ENCODE peak calls at places on chromosomes 3 and 15, in eight cellular contexts. Q, W, V, S, L, G, P and U are unnamed samples.

GRCh38 chr3:18412684-18413083 is 12.5 kb downstream of the SATB1 start:
- DNase-seq in S (no peak), P (no peak), V (no peak), L (no peak), G (no peak), Q (no peak), W (no peak), U (no peak)

GRCh38 chr15:48722764-48723661 is 77.5 kb upstream of the FBN1 start:
- DNase-seq in V (peak; percentile 57), P (no peak), S (peak; percentile 73), W (peak; percentile 59), L (no peak), G (peak; percentile 80), Q (no peak), U (no peak)

GRCh38 chr3:196016485-196016884 is 65.4 kb downstream of the TFRC start:
- DNase-seq in Q (peak; percentile 32), P (no peak), S (peak; percentile 82), G (peak; percentile 29), W (peak; percentile 18), V (peak; percentile 4), L (no peak), U (no peak)

GRCh38 chr15:95410757-95411156 is 919.7 kb upstream of the NR2F2 start:
- DNase-seq in V (no peak), Q (no peak), G (no peak), S (no peak), L (no peak), W (no peak), P (no peak), U (no peak)

GRCh38 chr3:117687096-117687495 is 977.5 kb downstream of the TUSC7 start:
- DNase-seq in W (no peak), P (no peak), L (no peak), V (no peak), G (no peak), S (no peak), Q (no peak), U (no peak)

GRCh38 chr15:60009581-60010379 is 5.7 kb downstream of the FOXB1 start:
- DNase-seq in S (no peak), W (no peak), G (no peak), V (no peak), L (no peak), P (no peak), Q (no peak), U (no peak)

GRCh38 chr3:189158034-189158433 is 13.7 kb upstream of the TPRG1 start:
- DNase-seq in Q (peak; percentile 19), P (no peak), G (no peak), V (no peak), S (no peak), W (no peak), L (no peak), U (no peak)

GRCh38 chr3:58009026-58009748 is 965 bp downstream of the FLNB start:
- DNase-seq in L (peak; percentile 77), G (no peak), P (peak; percentile 51), V (no peak), S (no peak), Q (no peak), W (no peak), U (no peak)

GRCh38 chr15:90818251-90819210 is 49.9 kb upstream of the FURIN start:
- DNase-seq in P (no peak), V (no peak), L (no peak), Q (peak; percentile 22), G (no peak), S (no peak), W (no peak), U (no peak)

GRCh38 chr15:62149729-62150128 is 15.4 kb downstream of the C2CD4B start:
- DNase-seq in P (no peak), S (no peak), V (no peak), W (no peak), L (no peak), G (no peak), Q (no peak), U (no peak)

GRCh38 chr3:135458539-135458938 is 507.0 kb upstream of the PPP2R3A start:
- DNase-seq in P (no peak), S (no peak), G (no peak), L (no peak), V (no peak), W (no peak), Q (no peak), U (no peak)

GRCh38 chr15:100041380-100041779 is 300.4 kb downstream of the ADAMTS17 start:
- DNase-seq in S (no peak), G (no peak), V (no peak), L (no peak), P (no peak), W (no peak), Q (no peak), U (no peak)

GRCh38 chr15:100042558-100042957 is 299.2 kb downstream of the ADAMTS17 start:
- DNase-seq in Q (no peak), P (no peak), V (no peak), L (no peak), S (peak; percentile 45), W (no peak), G (no peak), U (no peak)

GRCh38 chr15:100039994-100040393 is 301.8 kb downstream of the ADAMTS17 start:
- DNase-seq in L (no peak), G (no peak), V (no peak), P (no peak), W (no peak), Q (no peak), S (no peak), U (no peak)

GRCh38 chr15:100043732-100044131 is 298.0 kb downstream of the ADAMTS17 start:
- DNase-seq in W (no peak), V (no peak), G (no peak), S (no peak), Q (no peak), P (no peak), L (no peak), U (no peak)

DNA sequence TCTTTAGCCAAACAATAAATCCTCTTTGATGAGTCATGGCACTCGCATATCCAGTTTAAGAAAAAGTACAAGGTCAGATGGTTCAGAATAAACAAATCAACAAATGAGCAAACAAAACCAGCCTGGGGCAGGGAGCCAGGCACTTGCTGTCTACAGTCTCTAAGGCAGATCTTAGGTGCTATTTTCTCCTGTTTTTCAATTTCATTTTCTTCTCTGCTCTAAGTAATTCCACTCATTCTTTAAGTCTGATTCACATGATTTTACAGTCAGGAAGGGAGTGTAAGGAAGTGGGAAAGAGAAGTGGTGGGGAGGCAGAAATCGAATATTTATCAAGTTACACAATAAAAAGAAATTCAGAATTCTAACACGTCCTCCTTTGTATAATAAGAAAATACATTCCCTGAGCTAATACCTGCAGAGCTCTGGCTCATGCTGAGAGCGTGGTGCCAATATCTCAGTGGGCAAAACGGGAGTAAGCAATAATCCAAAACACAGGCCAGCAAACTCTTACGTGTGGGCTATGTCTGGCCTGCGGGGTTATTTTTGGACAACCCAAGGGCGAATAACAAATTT is 298.6 kb downstream of the ADAMTS17 start:
- DNase-seq in L (peak; percentile 1), W (peak; percentile 62), V (no peak), S (peak; percentile 64), Q (no peak), P (peak; percentile 39), G (no peak), U (no peak)
- H3K4me3 ChIP-seq in L (no peak overlapping the region), W (peak overlapping the region; percentile 15), V (no peak overlapping the region), S (peak overlapping the region; percentile 13), Q (no peak overlapping the region), P (no peak overlapping the region), G (no peak overlapping the region), U (no peak overlapping the region)

GRCh38 chr15:53534105-53534839 is 225.2 kb downstream of the WDR72 start:
- DNase-seq in Q (no peak), L (no peak), V (no peak), G (no peak), P (no peak), S (no peak), W (no peak), U (no peak)

GRCh38 chr15:53536479-53537120 is 222.9 kb downstream of the WDR72 start:
- DNase-seq in L (no peak), W (no peak), V (no peak), G (no peak), S (no peak), Q (no peak), P (no peak), U (no peak)

GRCh38 chr15:53530762-53531161 is 228.7 kb downstream of the WDR72 start:
- DNase-seq in S (no peak), V (no peak), Q (no peak), L (no peak), W (no peak), G (no peak), P (no peak), U (no peak)

GRCh38 chr15:53539878-53540277 is 219.6 kb downstream of the WDR72 start:
- DNase-seq in L (no peak), G (no peak), S (no peak), W (no peak), Q (no peak), V (no peak), P (no peak), U (no peak)

DNA sequence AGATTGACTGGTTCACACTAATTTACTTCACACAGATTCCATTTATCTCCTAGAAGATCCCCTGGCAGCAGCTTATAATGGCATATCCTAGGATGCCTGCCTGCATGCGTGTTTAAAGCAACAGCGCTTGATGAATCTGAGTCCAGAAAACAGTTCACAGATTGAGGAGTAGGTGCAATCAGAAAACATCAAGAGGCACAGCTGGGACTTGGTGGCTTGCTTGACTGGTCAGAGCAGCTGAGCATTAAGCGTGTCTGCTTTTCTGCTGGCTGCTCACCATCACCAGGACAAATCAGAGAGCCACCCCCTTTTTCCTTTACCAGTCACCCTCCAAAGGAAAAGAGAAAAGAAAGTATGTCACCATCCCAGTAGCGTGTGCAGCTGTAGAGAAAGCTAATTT is 223.6 kb downstream of the WDR72 start:
- DNase-seq in S (no peak), P (no peak), V (no peak), Q (no peak), G (no peak), L (no peak), W (no peak), U (no peak)
- H3K4me3 ChIP-seq in S (no peak overlapping the region), P (no peak overlapping the region), V (no peak overlapping the region), Q (no peak overlapping the region), G (no peak overlapping the region), L (no peak overlapping the region), W (no peak overlapping the region), U (no peak overlapping the region)

DNA sequence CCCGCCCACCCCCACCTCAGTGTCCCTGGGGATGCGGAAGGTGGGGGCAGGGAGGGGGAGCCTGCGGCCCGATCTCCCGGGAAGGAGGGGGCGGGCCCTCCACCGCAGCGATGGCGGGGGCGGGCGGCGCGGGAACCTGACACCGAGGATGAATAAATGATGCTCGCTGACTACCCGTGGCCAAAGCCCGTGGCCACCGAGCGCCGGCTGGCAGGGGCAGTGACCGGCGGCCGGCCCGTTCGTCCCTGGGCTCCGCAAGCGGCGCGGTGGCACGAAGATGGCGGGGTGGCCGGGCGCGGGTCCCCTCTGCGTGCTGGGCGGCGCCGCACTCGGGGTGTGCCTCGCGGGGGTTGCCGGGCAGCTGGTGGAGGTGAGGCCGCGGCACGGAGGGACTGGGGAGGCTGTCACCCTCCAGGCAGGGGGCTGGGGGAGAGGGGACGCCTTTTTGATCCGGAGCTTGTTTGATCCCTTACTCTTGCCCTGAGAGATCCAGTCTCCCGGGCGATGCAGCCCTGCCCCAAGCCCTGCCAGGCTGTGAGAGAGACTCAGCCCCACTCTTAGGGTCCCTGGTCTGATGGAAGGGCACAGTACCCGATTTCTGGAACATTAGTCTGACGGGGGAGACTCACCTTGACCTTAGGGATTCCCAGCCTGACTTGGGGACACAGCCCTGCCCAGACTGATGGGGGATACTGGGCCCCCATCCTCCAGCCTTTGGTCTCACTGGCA is at the start of gene TMIE:
- DNase-seq in Q (no peak), L (no peak), G (no peak), P (peak; percentile 43), V (no peak), S (no peak), W (no peak), U (no peak)
- H3K4me3 ChIP-seq in Q (peak within 1 kb of the TSS; percentile 35), L (no peak within 1 kb of the TSS), G (peak within 1 kb of the TSS; percentile 0), P (peak within 1 kb of the TSS; percentile 28), V (peak within 1 kb of the TSS; percentile 32), S (no peak within 1 kb of the TSS), W (no peak within 1 kb of the TSS), U (peak within 1 kb of the TSS; percentile 17)

GRCh38 chr15:34335176-34335575 is 2.4 kb downstream of the SLC12A6 start:
- DNase-seq in W (no peak), G (no peak), S (no peak), Q (peak; percentile 39), P (no peak), V (no peak), L (no peak), U (no peak)
- H3K4me3 ChIP-seq in W (peak overlapping the region; percentile 22), G (no peak overlapping the region), S (peak overlapping the region; percentile 10), Q (no peak overlapping the region), P (no peak overlapping the region), V (no peak overlapping the region), L (peak overlapping the region; percentile 16), U (no peak overlapping the region)